ENCODE peak calls at places on chromosomes 16 and 17, in six cellular contexts. One of them, this sample, is unnamed. For H3K4me1 and H3K36me3, the result is how much of the 10 kb centered on the place peaks cover.

GRCh38 chr17:50312311-50312710 is 33.6 kb upstream of the XYLT2 start:
- DNase-seq in OCI-LY7: no peak
- DNase-seq in aorta: peak
- DNase-seq in pancreas: no peak
- DNase-seq in suprapubic skin: no peak
- DNase-seq in PC-3: no peak
- DNase-seq in this sample: no peak

GRCh38 chr17:40181205-40181604 is 3.9 kb downstream of the RAPGEFL1 start:
- DNase-seq in OCI-LY7: no peak
- DNase-seq in aorta: no peak
- DNase-seq in pancreas: no peak
- DNase-seq in suprapubic skin: no peak
- DNase-seq in PC-3: no peak
- DNase-seq in this sample: no peak

GRCh38 chr17:47957591-47958490 is at the start of gene PRR15L:
- DNase-seq in OCI-LY7: no peak
- DNase-seq in aorta: no peak
- DNase-seq in pancreas: peak
- DNase-seq in suprapubic skin: no peak
- DNase-seq in PC-3: peak
- DNase-seq in this sample: no peak

GRCh38 chr17:17503566-17504130 is 7.5 kb upstream of the RASD1 start:
- DNase-seq in OCI-LY7: no peak
- DNase-seq in aorta: peak
- DNase-seq in pancreas: no peak
- DNase-seq in suprapubic skin: no peak
- DNase-seq in PC-3: no peak
- DNase-seq in this sample: no peak

GRCh38 chr17:4161560-4162221 is 18.7 kb downstream of the CYB5D2 start:
- DNase-seq in OCI-LY7: no peak
- DNase-seq in aorta: no peak
- DNase-seq in pancreas: no peak
- DNase-seq in suprapubic skin: no peak
- DNase-seq in PC-3: peak
- DNase-seq in this sample: no peak

GRCh38 chr16:12530291-12530690 is 273.4 kb downstream of the CPPED1 start:
- DNase-seq in OCI-LY7: no peak
- DNase-seq in aorta: no peak
- DNase-seq in pancreas: no peak
- DNase-seq in suprapubic skin: no peak
- DNase-seq in PC-3: no peak
- DNase-seq in this sample: no peak

GRCh38 chr16:57503366-57503765 is 17.1 kb upstream of the DOK4 start:
- DNase-seq in OCI-LY7: no peak
- DNase-seq in aorta: no peak
- DNase-seq in pancreas: no peak
- DNase-seq in suprapubic skin: no peak
- DNase-seq in PC-3: no peak
- DNase-seq in this sample: no peak

GRCh38 chr17:3896108-3897099 is 3.6 kb upstream of the CAMKK1 start:
- DNase-seq in OCI-LY7: peak
- DNase-seq in aorta: peak
- DNase-seq in pancreas: peak
- DNase-seq in suprapubic skin: no peak
- DNase-seq in PC-3: no peak
- DNase-seq in this sample: no peak

GRCh38 chr17:75094871-75095399 is 7.2 kb downstream of the SLC16A5 start:
- DNase-seq in OCI-LY7: no peak
- DNase-seq in aorta: no peak
- DNase-seq in pancreas: no peak
- DNase-seq in suprapubic skin: no peak
- DNase-seq in PC-3: no peak
- DNase-seq in this sample: no peak

GRCh38 chr16:84874983-84875382 is 55.2 kb downstream of the CRISPLD2 start:
- DNase-seq in OCI-LY7: no peak
- DNase-seq in aorta: no peak
- DNase-seq in pancreas: no peak
- DNase-seq in suprapubic skin: no peak
- DNase-seq in PC-3: no peak
- DNase-seq in this sample: no peak

GRCh38 chr16:87305505-87306391 is 11.4 kb downstream of the C16orf95 start:
- DNase-seq in OCI-LY7: no peak
- DNase-seq in aorta: no peak
- DNase-seq in pancreas: no peak
- DNase-seq in suprapubic skin: no peak
- DNase-seq in PC-3: no peak
- DNase-seq in this sample: no peak

GRCh38 chr16:66847533-66848057 is 3.4 kb downstream of the CA7 start:
- DNase-seq in OCI-LY7: no peak
- DNase-seq in aorta: no peak
- DNase-seq in pancreas: no peak
- DNase-seq in suprapubic skin: no peak
- DNase-seq in PC-3: no peak
- DNase-seq in this sample: no peak

GRCh38 chr17:2107506-2107905 is 52.6 kb downstream of the HIC1 start:
- DNase-seq in OCI-LY7: no peak
- DNase-seq in aorta: no peak
- DNase-seq in pancreas: no peak
- DNase-seq in suprapubic skin: no peak
- DNase-seq in PC-3: no peak
- DNase-seq in this sample: no peak

GRCh38 chr16:64858076-64858475 is 263.8 kb downstream of the CDH11 start:
- DNase-seq in OCI-LY7: no peak
- DNase-seq in aorta: no peak
- DNase-seq in pancreas: no peak
- DNase-seq in suprapubic skin: no peak
- DNase-seq in PC-3: no peak
- DNase-seq in this sample: no peak

GRCh38 chr17:1882836-1883235 is 53.0 kb downstream of the RPA1 start:
- DNase-seq in OCI-LY7: peak
- DNase-seq in aorta: no peak
- DNase-seq in pancreas: peak
- DNase-seq in suprapubic skin: no peak
- DNase-seq in PC-3: peak
- DNase-seq in this sample: no peak

GRCh38 chr17:71760062-71760720 is 360.6 kb upstream of the SOX9 start:
- DNase-seq in OCI-LY7: no peak
- DNase-seq in aorta: no peak
- DNase-seq in pancreas: no peak
- DNase-seq in suprapubic skin: no peak
- DNase-seq in PC-3: peak
- DNase-seq in this sample: no peak

GRCh38 chr16:354971-355441 is 2.5 kb upstream of the AXIN1 start:
- DNase-seq in OCI-LY7: no peak
- DNase-seq in aorta: no peak
- DNase-seq in pancreas: no peak
- DNase-seq in suprapubic skin: no peak
- DNase-seq in PC-3: no peak
- DNase-seq in this sample: no peak

GRCh38 chr17:48749621-48750553 is 21.3 kb upstream of the HOXB13 start:
- DNase-seq in OCI-LY7: no peak
- DNase-seq in aorta: no peak
- DNase-seq in pancreas: no peak
- DNase-seq in suprapubic skin: no peak
- DNase-seq in PC-3: no peak
- DNase-seq in this sample: no peak

GRCh38 chr17:55436224-55437164 is 14.9 kb upstream of the MMD start:
- DNase-seq in OCI-LY7: no peak
- DNase-seq in aorta: no peak
- DNase-seq in pancreas: no peak
- DNase-seq in suprapubic skin: no peak
- DNase-seq in PC-3: peak
- DNase-seq in this sample: no peak

GRCh38 chr16:88759245-88759975 is 25.6 kb downstream of the PIEZO1 start:
- DNase-seq in OCI-LY7: no peak
- DNase-seq in aorta: no peak
- DNase-seq in pancreas: no peak
- DNase-seq in suprapubic skin: no peak
- DNase-seq in PC-3: no peak
- DNase-seq in this sample: no peak

GRCh38 chr16:30053376-30054015 is 12.1 kb upstream of the ALDOA start:
- DNase-seq in OCI-LY7: no peak
- DNase-seq in aorta: no peak
- DNase-seq in pancreas: no peak
- DNase-seq in suprapubic skin: no peak
- DNase-seq in PC-3: peak
- DNase-seq in this sample: no peak

GRCh38 chr16:83967838-83968482 is at the start of gene NECAB2:
- DNase-seq in OCI-LY7: peak
- DNase-seq in aorta: no peak
- DNase-seq in pancreas: peak
- DNase-seq in suprapubic skin: no peak
- DNase-seq in PC-3: peak
- DNase-seq in this sample: no peak

GRCh38 chr16:64983983-64984382 is 137.9 kb downstream of the CDH11 start:
- DNase-seq in OCI-LY7: peak
- DNase-seq in aorta: no peak
- DNase-seq in pancreas: peak
- DNase-seq in suprapubic skin: no peak
- DNase-seq in PC-3: peak
- DNase-seq in this sample: no peak

GRCh38 chr16:1466968-1467521 is 7.8 kb downstream of the CLCN7 start:
- DNase-seq in OCI-LY7: no peak
- DNase-seq in aorta: peak
- DNase-seq in pancreas: no peak
- DNase-seq in suprapubic skin: no peak
- DNase-seq in PC-3: peak
- DNase-seq in this sample: no peak

GRCh38 chr17:76805319-76805718 is 62.9 kb upstream of the MGAT5B start:
- DNase-seq in OCI-LY7: no peak
- DNase-seq in aorta: no peak
- DNase-seq in pancreas: no peak
- DNase-seq in suprapubic skin: no peak
- DNase-seq in PC-3: peak
- DNase-seq in this sample: no peak

GRCh38 chr16:51939371-51940005 is 607.5 kb downstream of the TOX3 start:
- DNase-seq in OCI-LY7: no peak
- DNase-seq in aorta: no peak
- DNase-seq in pancreas: no peak
- DNase-seq in suprapubic skin: no peak
- DNase-seq in PC-3: no peak
- DNase-seq in this sample: no peak

GRCh38 chr16:88569614-88569984 is 604 bp upstream of the ZC3H18 start:
- DNase-seq in OCI-LY7: no peak
- DNase-seq in aorta: no peak
- DNase-seq in pancreas: no peak
- DNase-seq in suprapubic skin: no peak
- DNase-seq in PC-3: no peak
- DNase-seq in this sample: no peak

GRCh38 chr16:75244844-75245758 is 6.3 kb downstream of the BCAR1 start:
- DNase-seq in OCI-LY7: peak
- DNase-seq in aorta: peak
- DNase-seq in pancreas: peak
- DNase-seq in suprapubic skin: no peak
- DNase-seq in PC-3: peak
- DNase-seq in this sample: no peak
- H3K4me1 ChIP-seq in OCI-LY7: under half
- H3K4me1 ChIP-seq in aorta: under half
- H3K4me1 ChIP-seq in pancreas: half or more
- H3K4me1 ChIP-seq in suprapubic skin: half or more
- H3K4me1 ChIP-seq in PC-3: half or more
- H3K4me1 ChIP-seq in this sample: half or more

GRCh38 chr16:49464093-49464492 is 90.5 kb downstream of the C16orf78 start:
- DNase-seq in OCI-LY7: no peak
- DNase-seq in aorta: no peak
- DNase-seq in pancreas: no peak
- DNase-seq in suprapubic skin: peak
- DNase-seq in PC-3: no peak
- DNase-seq in this sample: no peak
- H3K27ac ChIP-seq in OCI-LY7: peak
- H3K27ac ChIP-seq in aorta: no peak
- H3K27ac ChIP-seq in pancreas: no peak
- H3K27ac ChIP-seq in suprapubic skin: no peak
- H3K27ac ChIP-seq in PC-3: no peak
- H3K27ac ChIP-seq in this sample: no peak

GRCh38 chr17:59723041-59723440 is 15.6 kb downstream of the VMP1 start:
- DNase-seq in OCI-LY7: no peak
- DNase-seq in aorta: no peak
- DNase-seq in pancreas: no peak
- DNase-seq in suprapubic skin: no peak
- DNase-seq in PC-3: no peak
- DNase-seq in this sample: no peak

GRCh38 chr17:59722623-59723022 is 15.2 kb downstream of the VMP1 start:
- DNase-seq in OCI-LY7: no peak
- DNase-seq in aorta: no peak
- DNase-seq in pancreas: no peak
- DNase-seq in suprapubic skin: no peak
- DNase-seq in PC-3: no peak
- DNase-seq in this sample: no peak

GRCh38 chr17:59719526-59719925 is 12.1 kb downstream of the VMP1 start:
- DNase-seq in OCI-LY7: no peak
- DNase-seq in aorta: no peak
- DNase-seq in pancreas: no peak
- DNase-seq in suprapubic skin: no peak
- DNase-seq in PC-3: no peak
- DNase-seq in this sample: no peak

GRCh38 chr17:59725691-59726090 is 18.2 kb downstream of the VMP1 start:
- DNase-seq in OCI-LY7: no peak
- DNase-seq in aorta: no peak
- DNase-seq in pancreas: no peak
- DNase-seq in suprapubic skin: no peak
- DNase-seq in PC-3: no peak
- DNase-seq in this sample: no peak

DNA sequence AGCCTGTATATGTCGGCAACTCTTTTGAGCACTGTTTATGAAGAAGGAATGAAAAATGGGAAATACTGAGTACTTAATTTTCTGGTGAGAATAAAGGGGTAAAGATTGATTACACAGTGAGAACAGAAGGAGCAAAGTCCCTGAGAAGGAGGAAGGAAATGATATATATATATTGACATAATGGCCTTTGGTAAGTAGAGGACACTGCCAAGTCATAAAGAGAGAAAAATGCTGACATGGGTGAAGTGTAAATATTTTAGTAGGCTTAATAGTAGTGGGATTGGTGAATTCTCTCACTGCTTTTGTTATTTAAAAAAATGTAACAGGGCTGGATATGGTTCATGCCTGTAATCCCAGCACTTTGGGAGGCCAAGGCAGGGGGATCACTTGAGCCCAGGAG is 16.2 kb downstream of the VMP1 start:
- DNase-seq in OCI-LY7: no peak
- DNase-seq in aorta: no peak
- DNase-seq in pancreas: no peak
- DNase-seq in suprapubic skin: no peak
- DNase-seq in PC-3: no peak
- DNase-seq in this sample: no peak
- H3K36me3 ChIP-seq in OCI-LY7: under half
- H3K36me3 ChIP-seq in aorta: under half
- H3K36me3 ChIP-seq in pancreas: under half
- H3K36me3 ChIP-seq in suprapubic skin: under half
- H3K36me3 ChIP-seq in PC-3: under half
- H3K36me3 ChIP-seq in this sample: under half

DNA sequence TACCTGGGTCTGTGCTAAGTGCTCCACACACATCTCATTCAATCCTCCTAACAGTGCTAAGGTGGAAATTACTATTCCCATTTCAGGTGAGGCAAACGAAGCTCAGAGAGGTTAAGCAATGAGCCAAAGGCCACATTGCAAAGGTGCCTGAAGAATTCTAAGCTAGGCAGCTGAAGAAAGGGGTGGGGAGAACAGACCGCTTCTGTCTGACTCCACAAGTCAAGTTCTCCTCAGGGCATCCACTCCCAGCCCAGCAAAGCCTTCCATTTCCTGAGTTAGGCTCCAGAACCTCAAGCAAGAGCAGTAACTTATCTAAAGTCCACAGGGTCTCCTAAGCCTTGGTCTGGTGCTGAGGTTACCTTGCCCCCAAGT is 27.0 kb upstream of the MRPS23 start:
- DNase-seq in OCI-LY7: no peak
- DNase-seq in aorta: no peak
- DNase-seq in pancreas: no peak
- DNase-seq in suprapubic skin: no peak
- DNase-seq in PC-3: no peak
- DNase-seq in this sample: no peak
- H3K4me1 ChIP-seq in OCI-LY7: under half
- H3K4me1 ChIP-seq in aorta: under half
- H3K4me1 ChIP-seq in pancreas: under half
- H3K4me1 ChIP-seq in suprapubic skin: half or more
- H3K4me1 ChIP-seq in PC-3: half or more
- H3K4me1 ChIP-seq in this sample: half or more

This sample was measured in esophagus muscularis mucosa.